ENCODE peak calls at places on chromosomes 6 and 20, in four cellular contexts. One of them, this sample, is unnamed. For H3K4me1, the result is how much of the 10 kb centered on the place peaks cover.

GRCh38 chr6:85460951-85461805 is 11.3 kb downstream of the NT5E start:
- DNase-seq in HCT116: no peak
- DNase-seq in HepG2: peak
- DNase-seq in K562: no peak
- DNase-seq in this sample: no peak

GRCh38 chr6:74657033-74657432 is 548.8 kb downstream of the COL12A1 start:
- DNase-seq in HCT116: no peak
- DNase-seq in HepG2: no peak
- DNase-seq in K562: no peak
- DNase-seq in this sample: no peak

GRCh38 chr6:81075974-81076373 is 676.5 kb downstream of the TENT5A start:
- DNase-seq in HCT116: peak
- DNase-seq in HepG2: peak
- DNase-seq in K562: no peak
- DNase-seq in this sample: no peak

GRCh38 chr6:5746392-5747140 is 260.2 kb downstream of the NRN1 start:
- DNase-seq in HCT116: no peak
- DNase-seq in HepG2: no peak
- DNase-seq in K562: no peak
- DNase-seq in this sample: no peak

GRCh38 chr6:34102099-34102656 is 43.7 kb downstream of the GRM4 start:
- DNase-seq in HCT116: no peak
- DNase-seq in HepG2: no peak
- DNase-seq in K562: no peak
- DNase-seq in this sample: no peak

GRCh38 chr20:51374961-51375360 is 167.6 kb downstream of the NFATC2 start:
- DNase-seq in HCT116: no peak
- DNase-seq in HepG2: no peak
- DNase-seq in K562: no peak
- DNase-seq in this sample: no peak

GRCh38 chr6:79686698-79687309 is 55.7 kb downstream of the SH3BGRL2 start:
- DNase-seq in HCT116: no peak
- DNase-seq in HepG2: no peak
- DNase-seq in K562: no peak
- DNase-seq in this sample: no peak

GRCh38 chr20:32574296-32575226 is 10.6 kb downstream of the NOL4L start:
- DNase-seq in HCT116: no peak
- DNase-seq in HepG2: no peak
- DNase-seq in K562: peak
- DNase-seq in this sample: no peak

GRCh38 chr20:62358728-62359490 is 8.2 kb downstream of the LAMA5 start:
- DNase-seq in HCT116: no peak
- DNase-seq in HepG2: no peak
- DNase-seq in K562: peak
- DNase-seq in this sample: no peak

GRCh38 chr6:127266178-127266891 is at the start of gene RNF146:
- DNase-seq in HCT116: peak
- DNase-seq in HepG2: peak
- DNase-seq in K562: peak
- DNase-seq in this sample: peak

GRCh38 chr6:76416821-76417605 is 344.6 kb upstream of the IMPG1 start:
- DNase-seq in HCT116: no peak
- DNase-seq in HepG2: no peak
- DNase-seq in K562: no peak
- DNase-seq in this sample: no peak

GRCh38 chr6:22145823-22146379 is 150.9 kb downstream of the PRL start:
- DNase-seq in HCT116: no peak
- DNase-seq in HepG2: no peak
- DNase-seq in K562: no peak
- DNase-seq in this sample: peak

GRCh38 chr6:92559002-92559401 is 860.4 kb downstream of the EPHA7 start:
- DNase-seq in HCT116: no peak
- DNase-seq in HepG2: no peak
- DNase-seq in K562: no peak
- DNase-seq in this sample: no peak

GRCh38 chr20:59575653-59576052 is 28.7 kb upstream of the PHACTR3 start:
- DNase-seq in HCT116: no peak
- DNase-seq in HepG2: no peak
- DNase-seq in K562: no peak
- DNase-seq in this sample: no peak

GRCh38 chr6:47423087-47423486 is 54.5 kb upstream of the CD2AP start:
- DNase-seq in HCT116: no peak
- DNase-seq in HepG2: no peak
- DNase-seq in K562: no peak
- DNase-seq in this sample: no peak

GRCh38 chr6:161074496-161075140 is 83.0 kb downstream of the MAP3K4 start:
- DNase-seq in HCT116: no peak
- DNase-seq in HepG2: no peak
- DNase-seq in K562: no peak
- DNase-seq in this sample: no peak
- TF ChIP-seq TCF7L2 in HCT116: no peak
- TF ChIP-seq TCF7L2 in HepG2: no peak
- TF ChIP-seq TCF7L2 in K562: no peak
- TF ChIP-seq TCF7L2 in this sample: no peak

GRCh38 chr6:36757206-36757605 is 59.6 kb downstream of the RAB44 start:
- DNase-seq in HCT116: no peak
- DNase-seq in HepG2: no peak
- DNase-seq in K562: no peak
- DNase-seq in this sample: no peak

GRCh38 chr6:36758516-36759176 is 61.0 kb downstream of the RAB44 start:
- DNase-seq in HCT116: no peak
- DNase-seq in HepG2: no peak
- DNase-seq in K562: peak
- DNase-seq in this sample: no peak

GRCh38 chr6:36759177-36759757 is 61.6 kb downstream of the RAB44 start:
- DNase-seq in HCT116: peak
- DNase-seq in HepG2: peak
- DNase-seq in K562: peak
- DNase-seq in this sample: no peak

GRCh38 chr6:36756761-36757160 is 59.1 kb downstream of the RAB44 start:
- DNase-seq in HCT116: no peak
- DNase-seq in HepG2: no peak
- DNase-seq in K562: no peak
- DNase-seq in this sample: no peak

DNA sequence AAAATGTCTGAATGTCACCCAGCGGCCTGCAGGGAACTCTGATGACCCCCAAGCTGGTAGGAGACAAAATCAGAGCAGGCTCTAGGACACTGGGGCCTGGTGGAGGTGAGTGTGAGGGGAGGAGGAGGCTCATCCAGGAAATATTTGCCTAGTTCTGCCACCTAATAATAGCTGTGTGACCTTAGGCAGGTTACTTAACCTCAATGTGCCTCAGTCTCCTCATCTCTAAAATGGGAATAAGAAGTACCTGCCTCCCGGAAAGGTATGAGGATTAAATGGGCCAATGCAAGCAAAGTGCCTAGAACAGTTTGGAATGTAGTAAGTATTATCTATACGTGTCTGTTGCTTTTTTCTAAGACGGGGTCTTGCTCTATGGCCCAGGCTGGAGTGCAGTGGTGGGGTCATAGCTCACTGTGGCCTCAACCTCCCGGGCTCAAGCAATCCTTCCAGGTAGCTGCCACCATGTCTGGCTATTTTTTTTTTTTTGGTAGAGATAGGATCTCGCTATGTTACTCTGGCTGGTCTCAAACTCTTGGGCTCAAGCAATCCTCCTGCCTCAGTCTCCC is 60.4 kb downstream of the RAB44 start:
- DNase-seq in HCT116: no peak
- DNase-seq in HepG2: no peak
- DNase-seq in K562: no peak
- DNase-seq in this sample: no peak
- H3K4me1 ChIP-seq in HCT116: under half
- H3K4me1 ChIP-seq in HepG2: under half
- H3K4me1 ChIP-seq in K562: under half
- H3K4me1 ChIP-seq in this sample: under half

DNA sequence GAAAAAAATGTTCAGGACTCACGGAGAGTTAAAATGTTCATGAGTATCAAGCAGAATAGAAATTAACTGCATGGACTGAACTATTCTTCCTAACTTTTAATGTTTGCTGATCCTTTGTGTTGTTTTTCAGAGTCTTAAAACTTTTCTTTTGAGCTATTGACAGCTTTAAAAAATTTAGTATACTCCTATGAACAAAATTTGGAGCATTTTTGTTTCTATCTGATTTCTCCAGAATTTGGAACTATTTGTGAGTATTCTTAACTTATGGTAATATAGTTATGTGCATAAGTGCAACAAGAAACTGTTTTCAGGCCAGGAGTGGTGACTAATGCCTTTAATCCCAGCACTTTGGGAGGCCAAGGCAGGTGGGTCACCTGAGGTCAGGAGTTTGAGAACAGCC is 104.0 kb upstream of the MAP3K4 start:
- DNase-seq in HCT116: no peak
- DNase-seq in HepG2: no peak
- DNase-seq in K562: no peak
- DNase-seq in this sample: no peak
- TF ChIP-seq TCF7L2 in HCT116: no peak
- TF ChIP-seq TCF7L2 in HepG2: no peak
- TF ChIP-seq TCF7L2 in K562: no peak
- TF ChIP-seq TCF7L2 in this sample: no peak

GRCh38 chr20:53613748-53614147 is 20.1 kb upstream of the ZNF217 start:
- DNase-seq in HCT116: no peak
- DNase-seq in HepG2: no peak
- DNase-seq in K562: no peak
- DNase-seq in this sample: no peak

GRCh38 chr20:53608456-53609413 is 15.1 kb upstream of the ZNF217 start:
- DNase-seq in HCT116: no peak
- DNase-seq in HepG2: no peak
- DNase-seq in K562: peak
- DNase-seq in this sample: no peak

GRCh38 chr20:53608071-53608455 is 14.4 kb upstream of the ZNF217 start:
- DNase-seq in HCT116: no peak
- DNase-seq in HepG2: no peak
- DNase-seq in K562: no peak
- DNase-seq in this sample: no peak

GRCh38 chr20:53609501-53610445 is 16.1 kb upstream of the ZNF217 start:
- DNase-seq in HCT116: no peak
- DNase-seq in HepG2: no peak
- DNase-seq in K562: peak
- DNase-seq in this sample: peak

DNA sequence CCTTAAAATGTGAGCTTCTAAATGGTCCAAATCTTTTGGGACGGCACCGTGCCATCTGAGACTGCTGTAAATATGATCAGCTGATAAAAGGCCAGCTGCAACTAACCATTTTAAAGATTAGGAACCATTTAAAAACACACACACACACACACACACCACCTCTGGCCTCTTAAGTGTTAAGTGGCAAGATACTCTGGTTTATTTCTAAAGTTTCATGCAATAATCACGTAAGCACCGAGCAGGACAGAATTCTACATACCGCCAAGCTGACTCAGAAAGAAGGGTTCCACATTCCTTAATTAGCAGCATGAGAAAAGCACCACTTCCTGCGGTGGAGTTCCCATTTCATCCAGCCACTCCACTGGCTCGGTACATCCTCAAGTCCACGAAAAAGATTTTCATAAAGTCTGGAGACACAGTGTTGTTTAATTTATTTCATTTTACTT is 17.8 kb upstream of the ZNF217 start:
- DNase-seq in HCT116: peak
- DNase-seq in HepG2: no peak
- DNase-seq in K562: no peak
- DNase-seq in this sample: peak
- H3K4me1 ChIP-seq in HCT116: half or more
- H3K4me1 ChIP-seq in HepG2: under half
- H3K4me1 ChIP-seq in K562: under half
- H3K4me1 ChIP-seq in this sample: half or more

GRCh38 chr20:17650301-17650761 is 31.7 kb downstream of the RRBP1 start:
- DNase-seq in HCT116: no peak
- DNase-seq in HepG2: no peak
- DNase-seq in K562: no peak
- DNase-seq in this sample: no peak
- TF ChIP-seq TCF7L2 in HCT116: no peak
- TF ChIP-seq TCF7L2 in HepG2: no peak
- TF ChIP-seq TCF7L2 in K562: no peak
- TF ChIP-seq TCF7L2 in this sample: no peak

GRCh38 chr6:142842423-142843261 is 102.3 kb downstream of the HIVEP2 start:
- DNase-seq in HCT116: no peak
- DNase-seq in HepG2: peak
- DNase-seq in K562: no peak
- DNase-seq in this sample: peak

GRCh38 chr6:142844065-142844755 is 100.8 kb downstream of the HIVEP2 start:
- DNase-seq in HCT116: no peak
- DNase-seq in HepG2: no peak
- DNase-seq in K562: no peak
- DNase-seq in this sample: no peak

GRCh38 chr6:142843344-142843743 is 101.6 kb downstream of the HIVEP2 start:
- DNase-seq in HCT116: no peak
- DNase-seq in HepG2: no peak
- DNase-seq in K562: no peak
- DNase-seq in this sample: no peak

GRCh38 chr6:142839686-142840040 is 105.3 kb downstream of the HIVEP2 start:
- DNase-seq in HCT116: no peak
- DNase-seq in HepG2: no peak
- DNase-seq in K562: no peak
- DNase-seq in this sample: no peak

DNA sequence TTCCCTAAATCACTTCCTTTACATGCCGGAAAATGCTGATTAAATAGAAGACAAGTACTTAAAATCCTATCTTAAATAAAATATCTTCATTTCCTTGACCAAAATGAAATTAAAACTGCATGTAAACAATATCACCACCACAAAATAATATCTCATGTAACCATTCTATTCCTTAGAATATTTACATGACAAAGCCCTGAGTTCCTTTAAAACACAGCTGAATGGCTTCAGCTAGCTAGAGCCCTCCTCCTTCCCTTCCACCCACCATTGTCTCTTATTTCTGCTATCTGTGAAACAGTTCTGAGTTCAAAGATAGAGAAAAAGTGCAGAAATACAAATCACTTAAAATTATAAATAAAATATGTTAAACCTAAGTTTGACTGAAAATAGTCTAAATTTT is 103.1 kb downstream of the HIVEP2 start:
- DNase-seq in HCT116: no peak
- DNase-seq in HepG2: no peak
- DNase-seq in K562: no peak
- DNase-seq in this sample: no peak
- H3K4me1 ChIP-seq in HCT116: half or more
- H3K4me1 ChIP-seq in HepG2: half or more
- H3K4me1 ChIP-seq in K562: under half
- H3K4me1 ChIP-seq in this sample: half or more